ENCODE peak calls at places on chromosomes 5 and 9, in five cellular contexts. One of them, this sample, is unnamed. For H3K4me1, the result is how much of the 10 kb centered on the place peaks cover.

GRCh38 chr5:81762401-81762800 is 11.5 kb upstream of the SSBP2 start:
- DNase-seq in GM12878: no peak
- DNase-seq in lung: no peak
- DNase-seq in A549: no peak
- DNase-seq in cardiac muscle cell: no peak
- DNase-seq in this sample: no peak

GRCh38 chr5:17241635-17242034 is 24.2 kb downstream of the BASP1 start:
- DNase-seq in GM12878: no peak
- DNase-seq in lung: no peak
- DNase-seq in A549: no peak
- DNase-seq in cardiac muscle cell: no peak
- DNase-seq in this sample: no peak

GRCh38 chr5:28516657-28517175 is 1478.3 kb upstream of the CDH9 start:
- DNase-seq in GM12878: no peak
- DNase-seq in lung: no peak
- DNase-seq in A549: no peak
- DNase-seq in cardiac muscle cell: no peak
- DNase-seq in this sample: no peak

GRCh38 chr9:92295240-92295790 is 1.8 kb upstream of the IARS1 start:
- DNase-seq in GM12878: no peak
- DNase-seq in lung: no peak
- DNase-seq in A549: no peak
- DNase-seq in cardiac muscle cell: peak
- DNase-seq in this sample: no peak

GRCh38 chr5:135186662-135187522 is 152.9 kb upstream of the PITX1 start:
- DNase-seq in GM12878: no peak
- DNase-seq in lung: no peak
- DNase-seq in A549: no peak
- DNase-seq in cardiac muscle cell: no peak
- DNase-seq in this sample: no peak

GRCh38 chr9:122453677-122454135 is 24.0 kb downstream of the OR1J1 start:
- DNase-seq in GM12878: no peak
- DNase-seq in lung: no peak
- DNase-seq in A549: no peak
- DNase-seq in cardiac muscle cell: no peak
- DNase-seq in this sample: no peak

GRCh38 chr9:114303977-114304376 is 18.9 kb upstream of the ORM1 start:
- DNase-seq in GM12878: no peak
- DNase-seq in lung: no peak
- DNase-seq in A549: no peak
- DNase-seq in cardiac muscle cell: no peak
- DNase-seq in this sample: no peak

GRCh38 chr5:8913522-8913921 is 632.4 kb downstream of the SEMA5A start:
- DNase-seq in GM12878: no peak
- DNase-seq in lung: no peak
- DNase-seq in A549: no peak
- DNase-seq in cardiac muscle cell: no peak
- DNase-seq in this sample: no peak

GRCh38 chr9:129384138-129384886 is 206.3 kb upstream of the IER5L start:
- DNase-seq in GM12878: no peak
- DNase-seq in lung: no peak
- DNase-seq in A549: no peak
- DNase-seq in cardiac muscle cell: no peak
- DNase-seq in this sample: no peak

GRCh38 chr9:34492051-34492450 is 30.7 kb downstream of the ENHO start:
- DNase-seq in GM12878: no peak
- DNase-seq in lung: no peak
- DNase-seq in A549: peak
- DNase-seq in cardiac muscle cell: no peak
- DNase-seq in this sample: no peak

GRCh38 chr5:17178316-17178715 is 39.1 kb upstream of the BASP1 start:
- DNase-seq in GM12878: no peak
- DNase-seq in lung: no peak
- DNase-seq in A549: no peak
- DNase-seq in cardiac muscle cell: no peak
- DNase-seq in this sample: no peak

GRCh38 chr9:71647094-71647591 is 121.2 kb downstream of the CEMIP2 start:
- DNase-seq in GM12878: peak
- DNase-seq in lung: peak
- DNase-seq in A549: no peak
- DNase-seq in cardiac muscle cell: no peak
- DNase-seq in this sample: no peak

GRCh38 chr5:154315756-154316155 is 125.2 kb downstream of the GALNT10 start:
- DNase-seq in GM12878: no peak
- DNase-seq in lung: no peak
- DNase-seq in A549: no peak
- DNase-seq in cardiac muscle cell: no peak
- DNase-seq in this sample: no peak

GRCh38 chr5:2184563-2185540 is 302.1 kb upstream of the IRX4 start:
- DNase-seq in GM12878: no peak
- DNase-seq in lung: no peak
- DNase-seq in A549: no peak
- DNase-seq in cardiac muscle cell: no peak
- DNase-seq in this sample: no peak

GRCh38 chr9:71806916-71807315 is 38.6 kb upstream of the CEMIP2 start:
- DNase-seq in GM12878: no peak
- DNase-seq in lung: peak
- DNase-seq in A549: peak
- DNase-seq in cardiac muscle cell: peak
- DNase-seq in this sample: peak

GRCh38 chr5:138752341-138752950 is 779 bp upstream of the CTNNA1 start:
- DNase-seq in GM12878: no peak
- DNase-seq in lung: peak
- DNase-seq in A549: peak
- DNase-seq in cardiac muscle cell: peak
- DNase-seq in this sample: peak

GRCh38 chr5:41876678-41877077 is 6.5 kb upstream of the OXCT1 start:
- DNase-seq in GM12878: no peak
- DNase-seq in lung: no peak
- DNase-seq in A549: no peak
- DNase-seq in cardiac muscle cell: no peak
- DNase-seq in this sample: no peak

GRCh38 chr5:74034738-74035137 is 408.7 kb downstream of the ARHGEF28 start:
- DNase-seq in GM12878: no peak
- DNase-seq in lung: no peak
- DNase-seq in A549: no peak
- DNase-seq in cardiac muscle cell: no peak
- DNase-seq in this sample: no peak

GRCh38 chr5:178126556-178126955 is 4.3 kb upstream of the RMND5B start:
- DNase-seq in GM12878: no peak
- DNase-seq in lung: no peak
- DNase-seq in A549: no peak
- DNase-seq in cardiac muscle cell: no peak
- DNase-seq in this sample: peak

GRCh38 chr5:178123987-178124925 is 6.6 kb upstream of the RMND5B start:
- DNase-seq in GM12878: no peak
- DNase-seq in lung: no peak
- DNase-seq in A549: no peak
- DNase-seq in cardiac muscle cell: no peak
- DNase-seq in this sample: no peak

GRCh38 chr5:178123094-178123986 is 7.5 kb upstream of the RMND5B start:
- DNase-seq in GM12878: no peak
- DNase-seq in lung: no peak
- DNase-seq in A549: no peak
- DNase-seq in cardiac muscle cell: no peak
- DNase-seq in this sample: no peak

GRCh38 chr5:178122346-178122745 is 8.5 kb upstream of the RMND5B start:
- DNase-seq in GM12878: no peak
- DNase-seq in lung: no peak
- DNase-seq in A549: no peak
- DNase-seq in cardiac muscle cell: no peak
- DNase-seq in this sample: no peak

DNA sequence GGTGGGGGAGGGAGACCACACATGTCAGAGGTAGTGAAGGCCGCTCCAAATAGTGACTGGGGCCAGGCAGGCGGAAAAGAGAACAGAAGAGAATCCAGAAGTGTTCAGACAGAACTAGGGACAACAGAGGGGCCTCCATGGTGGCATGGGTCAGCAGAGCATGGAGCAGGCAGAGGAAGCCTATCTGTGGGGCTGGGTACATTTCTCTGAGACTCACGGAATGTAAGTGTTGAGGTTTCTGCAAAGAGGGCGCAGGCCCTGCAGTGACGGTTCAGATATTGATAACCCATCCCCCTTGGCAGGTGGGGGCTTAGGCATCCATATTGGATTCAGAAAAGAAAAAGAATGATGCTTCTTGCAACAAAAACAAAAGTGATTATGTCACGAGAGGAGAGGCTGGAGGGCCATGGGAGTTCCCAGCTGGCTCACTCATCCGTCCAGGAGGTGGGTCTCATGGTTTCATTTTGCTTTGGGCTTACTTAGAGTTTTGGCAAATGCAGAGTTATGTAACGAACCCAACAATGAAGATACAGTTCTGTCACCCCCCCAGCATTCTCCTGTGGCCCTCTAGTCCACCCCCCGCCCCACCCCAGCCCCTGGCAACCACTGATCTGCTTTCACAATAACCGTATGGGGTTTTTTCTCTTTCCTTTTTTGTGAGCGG is 5.4 kb upstream of the RMND5B start:
- DNase-seq in GM12878: no peak
- DNase-seq in lung: no peak
- DNase-seq in A549: no peak
- DNase-seq in cardiac muscle cell: no peak
- DNase-seq in this sample: no peak
- H3K4me1 ChIP-seq in GM12878: under half
- H3K4me1 ChIP-seq in lung: under half
- H3K4me1 ChIP-seq in A549: under half
- H3K4me1 ChIP-seq in cardiac muscle cell: under half
- H3K4me1 ChIP-seq in this sample: under half

GRCh38 chr5:123097871-123098735 is 9.1 kb downstream of the PRDM6 start:
- DNase-seq in GM12878: no peak
- DNase-seq in lung: no peak
- DNase-seq in A549: no peak
- DNase-seq in cardiac muscle cell: no peak
- DNase-seq in this sample: no peak
- H3K4me3 ChIP-seq in GM12878: no peak
- H3K4me3 ChIP-seq in lung: no peak
- H3K4me3 ChIP-seq in A549: no peak
- H3K4me3 ChIP-seq in cardiac muscle cell: no peak
- H3K4me3 ChIP-seq in this sample: no peak

DNA sequence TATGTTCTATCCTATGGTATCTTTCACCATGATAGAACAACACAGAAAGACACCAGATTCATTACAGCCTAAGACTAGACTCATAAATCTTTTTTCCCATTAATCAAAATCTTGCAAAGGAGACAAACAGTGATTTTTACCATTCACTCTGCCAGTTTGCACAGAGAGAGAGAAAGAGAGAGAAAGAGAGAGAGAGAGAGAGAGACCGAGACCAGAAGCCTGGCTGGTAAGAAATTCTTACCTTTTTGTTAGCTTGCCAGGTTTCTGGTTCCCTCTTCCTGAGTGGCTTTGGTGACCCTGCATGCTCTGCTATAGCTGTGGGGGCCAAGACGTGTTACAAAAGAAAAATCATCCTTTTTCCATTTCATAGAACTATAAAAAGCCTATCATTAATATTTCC is 18.6 kb downstream of the TMEM161B start:
- DNase-seq in GM12878: no peak
- DNase-seq in lung: no peak
- DNase-seq in A549: no peak
- DNase-seq in cardiac muscle cell: no peak
- DNase-seq in this sample: no peak
- H3K4me1 ChIP-seq in GM12878: under half
- H3K4me1 ChIP-seq in lung: under half
- H3K4me1 ChIP-seq in A549: under half
- H3K4me1 ChIP-seq in cardiac muscle cell: under half
- H3K4me1 ChIP-seq in this sample: under half

GRCh38 chr9:105320568-105320967 is 76.1 kb downstream of the SLC44A1 start:
- DNase-seq in GM12878: no peak
- DNase-seq in lung: no peak
- DNase-seq in A549: no peak
- DNase-seq in cardiac muscle cell: no peak
- DNase-seq in this sample: no peak
- H3K4me3 ChIP-seq in GM12878: no peak
- H3K4me3 ChIP-seq in lung: no peak
- H3K4me3 ChIP-seq in A549: no peak
- H3K4me3 ChIP-seq in cardiac muscle cell: no peak
- H3K4me3 ChIP-seq in this sample: no peak

DNA sequence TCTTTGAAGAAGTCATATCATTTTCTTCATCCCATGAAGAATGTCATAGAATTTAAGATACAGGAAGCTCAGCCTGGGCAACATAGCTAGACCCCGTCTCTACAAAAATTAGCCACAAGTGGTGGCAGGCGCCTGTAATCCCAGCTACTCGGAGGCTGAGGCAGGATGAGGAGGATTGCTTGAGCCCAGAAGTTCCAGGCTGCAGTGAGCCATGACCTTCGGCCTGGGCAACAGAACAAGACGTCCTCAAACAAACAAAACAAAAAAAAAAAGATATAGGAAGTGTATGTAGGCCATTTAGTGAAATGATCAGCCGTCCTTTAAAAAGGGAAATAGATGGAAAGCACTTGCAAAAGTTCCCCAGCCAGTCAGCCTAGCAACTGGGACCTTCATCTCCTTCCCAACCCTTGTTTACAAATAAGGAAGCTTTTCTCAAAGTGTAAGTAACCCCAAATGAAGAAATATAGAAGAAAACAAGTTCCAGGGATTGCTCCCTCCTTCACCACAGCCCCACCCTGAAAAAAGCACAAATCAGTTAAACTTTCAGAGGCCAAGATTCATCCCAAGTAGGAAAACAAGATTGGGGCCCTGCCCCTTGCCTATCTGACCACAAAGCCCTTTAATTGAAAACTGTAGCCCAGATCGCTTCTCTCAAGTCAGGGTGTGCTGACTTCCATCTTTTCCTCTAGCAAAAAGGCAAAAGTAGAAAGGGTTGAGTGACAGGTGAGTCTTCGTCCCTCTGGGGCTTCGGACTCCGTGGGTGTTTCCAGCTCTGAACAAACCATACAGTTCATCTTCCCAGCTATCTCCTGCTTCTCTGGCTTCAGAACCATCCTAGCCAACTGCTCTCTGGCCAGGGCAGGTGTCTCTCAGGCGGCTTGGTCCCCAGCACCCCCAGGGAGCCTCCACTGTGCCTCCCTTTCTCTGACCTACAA is 1.2 kb downstream of the SLC31A2 start:
- DNase-seq in GM12878: no peak
- DNase-seq in lung: no peak
- DNase-seq in A549: no peak
- DNase-seq in cardiac muscle cell: no peak
- DNase-seq in this sample: no peak
- H3K4me1 ChIP-seq in GM12878: under half
- H3K4me1 ChIP-seq in lung: under half
- H3K4me1 ChIP-seq in A549: under half
- H3K4me1 ChIP-seq in cardiac muscle cell: under half
- H3K4me1 ChIP-seq in this sample: under half

GRCh38 chr5:55989860-55990259 is 4.9 kb downstream of the IL6ST start:
- DNase-seq in GM12878: no peak
- DNase-seq in lung: no peak
- DNase-seq in A549: no peak
- DNase-seq in cardiac muscle cell: no peak
- DNase-seq in this sample: no peak
- H3K4me3 ChIP-seq in GM12878: peak
- H3K4me3 ChIP-seq in lung: no peak
- H3K4me3 ChIP-seq in A549: no peak
- H3K4me3 ChIP-seq in cardiac muscle cell: no peak
- H3K4me3 ChIP-seq in this sample: no peak

DNA sequence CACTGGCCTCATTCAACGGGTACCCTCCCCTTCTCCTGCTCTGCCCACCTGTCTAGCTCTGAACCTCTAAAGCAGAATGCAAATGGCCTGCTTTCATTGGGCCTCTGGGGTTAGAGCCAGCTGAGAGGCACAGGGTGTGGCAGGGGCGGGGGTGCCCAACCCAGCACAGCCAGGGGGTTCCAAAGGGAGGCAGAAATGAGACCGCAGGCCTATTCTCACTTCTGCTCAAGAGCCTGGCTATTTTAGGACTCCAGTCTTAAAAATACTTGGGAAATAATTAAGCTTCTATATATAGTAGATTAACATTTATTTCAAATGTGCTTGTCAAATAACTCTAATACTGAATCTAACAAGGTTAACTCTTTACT is 5.7 kb downstream of the QSOX2 start:
- DNase-seq in GM12878: peak
- DNase-seq in lung: no peak
- DNase-seq in A549: no peak
- DNase-seq in cardiac muscle cell: no peak
- DNase-seq in this sample: no peak
- H3K4me1 ChIP-seq in GM12878: half or more
- H3K4me1 ChIP-seq in lung: under half
- H3K4me1 ChIP-seq in A549: under half
- H3K4me1 ChIP-seq in cardiac muscle cell: under half
- H3K4me1 ChIP-seq in this sample: under half